ENCODE peak calls at places on chromosomes 3 and 15, in nine cellular contexts. D is NCI-H1105, E is tibial artery, H is iPS-NIHi11, M is GM13976, S is M059J, F is GM13977, O is NCI-H2081, B is thyroid gland. K is an unnamed sample.

GRCh38 chr3:168123211-168124173 is 27.8 kb upstream of the GOLIM4 start:
- DNase-seq in D (no peak), E (no peak), H (no peak), M (no peak), S (no peak), F (no peak), O (peak; percentile 33), B (no peak), K (no peak)

GRCh38 chr15:89127054-89127702 is 38.9 kb downstream of the ABHD2 start:
- DNase-seq in D (no peak), E (peak; percentile 42), H (no peak), M (no peak), S (peak; percentile 63), F (no peak), O (no peak), B (no peak), K (no peak)

GRCh38 chr3:141994856-141995255 is 118.4 kb downstream of the ATP1B3 start:
- DNase-seq in D (no peak), E (no peak), H (no peak), M (no peak), S (no peak), F (no peak), O (no peak), B (no peak), K (no peak)

GRCh38 chr3:136938334-136938733 is 19.4 kb upstream of the IL20RB start:
- DNase-seq in D (no peak), E (no peak), H (no peak), M (no peak), S (peak; percentile 70), F (no peak), O (no peak), B (no peak), K (no peak)

GRCh38 chr15:100891316-100892012 is 11.8 kb downstream of the ALDH1A3 start:
- DNase-seq in D (no peak), E (no peak), H (peak; percentile 62), M (no peak), S (no peak), F (no peak), O (no peak), B (no peak), K (no peak)

GRCh38 chr15:85282504-85283115 is 97.8 kb upstream of the AKAP13 start:
- DNase-seq in D (no peak), E (no peak), H (no peak), M (no peak), S (peak; percentile 90), F (no peak), O (no peak), B (peak; percentile 63), K (no peak)

GRCh38 chr15:60021589-60022378 is 17.7 kb downstream of the FOXB1 start:
- DNase-seq in D (no peak), E (no peak), H (no peak), M (no peak), S (peak; percentile 79), F (no peak), O (no peak), B (no peak), K (no peak)

GRCh38 chr3:126355777-126356372 is 1.3 kb downstream of the KLF15 start:
- DNase-seq in D (peak; percentile 49), E (peak; percentile 99), H (peak; percentile 94), M (peak; percentile 61), S (peak; percentile 47), F (peak; percentile 72), O (peak; percentile 68), B (peak; percentile 99), K (peak; percentile 69)

GRCh38 chr15:36682091-36682490 is 102.7 kb downstream of the CDIN1 start:
- DNase-seq in D (no peak), E (no peak), H (no peak), M (no peak), S (no peak), F (no peak), O (no peak), B (no peak), K (no peak)

GRCh38 chr3:128784228-128784627 is 58.2 kb downstream of the RAB7A start:
- DNase-seq in D (no peak), E (no peak), H (peak; percentile 81), M (no peak), S (peak; percentile 8), F (no peak), O (no peak), B (peak; percentile 27), K (no peak)

GRCh38 chr3:112425858-112426750 is 73.2 kb downstream of the BTLA start:
- DNase-seq in D (no peak), E (no peak), H (no peak), M (no peak), S (no peak), F (no peak), O (no peak), B (no peak), K (no peak)

GRCh38 chr3:126542340-126543241 is 16.1 kb downstream of the C3orf22 start:
- DNase-seq in D (no peak), E (peak; percentile 64), H (no peak), M (no peak), S (no peak), F (no peak), O (no peak), B (no peak), K (no peak)

GRCh38 chr3:62109534-62109933 is 263.8 kb downstream of the FEZF2 start:
- DNase-seq in D (no peak), E (peak; percentile 81), H (peak; percentile 47), M (no peak), S (peak; percentile 88), F (no peak), O (no peak), B (no peak), K (no peak)

GRCh38 chr3:42593635-42594034 is 3.0 kb downstream of the SS18L2 start:
- DNase-seq in D (no peak), E (no peak), H (no peak), M (no peak), S (no peak), F (no peak), O (no peak), B (no peak), K (no peak)

GRCh38 chr3:187165144-187165543 is 25.8 kb upstream of the RPL39L start:
- DNase-seq in D (peak; percentile 92), E (no peak), H (peak; percentile 83), M (peak; percentile 45), S (peak; percentile 70), F (peak; percentile 49), O (peak; percentile 64), B (peak; percentile 26), K (peak; percentile 76)

GRCh38 chr15:90087454-90088154 is 14.7 kb downstream of the IDH2 start:
- DNase-seq in D (no peak), E (no peak), H (peak; percentile 80), M (no peak), S (no peak), F (no peak), O (peak; percentile 20), B (no peak), K (no peak)

GRCh38 chr3:17339233-17339632 is 403.2 kb downstream of the TBC1D5 start:
- DNase-seq in D (peak; percentile 3), E (no peak), H (no peak), M (no peak), S (no peak), F (no peak), O (no peak), B (peak; percentile 66), K (peak; percentile 2)

GRCh38 chr3:129621626-129622417 is 15.3 kb upstream of the PLXND1 start:
- DNase-seq in D (no peak), E (no peak), H (no peak), M (no peak), S (no peak), F (no peak), O (no peak), B (no peak), K (no peak)

GRCh38 chr3:125331243-125331642 is 43.9 kb downstream of the ZNF148 start:
- DNase-seq in D (no peak), E (no peak), H (no peak), M (no peak), S (peak; percentile 58), F (no peak), O (no peak), B (no peak), K (no peak)

GRCh38 chr3:51362476-51362875 is 22.6 kb upstream of the MANF start:
- DNase-seq in D (no peak), E (no peak), H (no peak), M (no peak), S (no peak), F (no peak), O (no peak), B (no peak), K (no peak)

GRCh38 chr3:126104742-126105605 is 21.1 kb upstream of the SLC41A3 start:
- DNase-seq in D (no peak), E (peak; percentile 59), H (peak; percentile 3), M (peak; percentile 28), S (no peak), F (no peak), O (no peak), B (no peak), K (no peak)

GRCh38 chr3:134392336-134392983 is 18.2 kb upstream of the AMOTL2 start:
- DNase-seq in D (peak; percentile 84), E (peak; percentile 86), H (no peak), M (no peak), S (no peak), F (no peak), O (no peak), B (peak; percentile 69), K (no peak)

GRCh38 chr15:98063871-98064270 is 103.4 kb downstream of the ARRDC4 start:
- DNase-seq in D (no peak), E (no peak), H (no peak), M (no peak), S (no peak), F (no peak), O (no peak), B (no peak), K (no peak)

GRCh38 chr15:69540622-69541021 is 88.0 kb downstream of the RPLP1 start:
- DNase-seq in D (peak; percentile 98), E (no peak), H (no peak), M (no peak), S (no peak), F (no peak), O (peak; percentile 96), B (no peak), K (peak; percentile 70)

GRCh38 chr15:70430029-70430428 is 332.3 kb upstream of the TLE3 start:
- DNase-seq in D (no peak), E (no peak), H (no peak), M (no peak), S (peak; percentile 45), F (no peak), O (no peak), B (no peak), K (no peak)

GRCh38 chr3:98890960-98891910 is 10.3 kb downstream of the DCBLD2 start:
- DNase-seq in D (no peak), E (no peak), H (no peak), M (no peak), S (peak; percentile 52), F (no peak), O (no peak), B (peak; percentile 32), K (no peak)

GRCh38 chr15:37397266-37398022 is 297.1 kb upstream of the MEIS2 start:
- DNase-seq in D (peak; percentile 67), E (no peak), H (no peak), M (no peak), S (no peak), F (no peak), O (no peak), B (no peak), K (peak; percentile 5)

GRCh38 chr15:80429964-80430363 is 25.8 kb downstream of the ARNT2 start:
- DNase-seq in D (no peak), E (no peak), H (no peak), M (no peak), S (no peak), F (no peak), O (no peak), B (no peak), K (no peak)

GRCh38 chr3:122000936-122001605 is 21.0 kb downstream of the ILDR1 start:
- DNase-seq in D (no peak), E (no peak), H (peak; percentile 46), M (no peak), S (no peak), F (no peak), O (no peak), B (no peak), K (no peak)

K was measured in NCI-H774.